ENCODE peak calls at places on chromosomes 13 and 19, in eight cellular contexts. One of them, this sample, is unnamed.

GRCh38 chr13:23777571-23777870 is 111.7 kb downstream of the MIPEP start:
- DNase-seq in HFFc6: no peak
- DNase-seq in progenitor cell of endocrine pancreas: no peak
- DNase-seq in GM10248: no peak
- DNase-seq in AG09319: no peak
- DNase-seq in fibroblast of mammary gland: no peak
- DNase-seq in GM12878: no peak
- DNase-seq in WTC11: no peak
- DNase-seq in this sample: no peak

GRCh38 chr19:18211683-18212082 is 7.8 kb upstream of the RAB3A start:
- DNase-seq in HFFc6: no peak
- DNase-seq in progenitor cell of endocrine pancreas: no peak
- DNase-seq in GM10248: no peak
- DNase-seq in AG09319: no peak
- DNase-seq in fibroblast of mammary gland: no peak
- DNase-seq in GM12878: no peak
- DNase-seq in WTC11: no peak
- DNase-seq in this sample: no peak

GRCh38 chr13:111363591-111363990 is 43.1 kb downstream of the TEX29 start:
- DNase-seq in HFFc6: no peak
- DNase-seq in progenitor cell of endocrine pancreas: no peak
- DNase-seq in GM10248: no peak
- DNase-seq in AG09319: no peak
- DNase-seq in fibroblast of mammary gland: no peak
- DNase-seq in GM12878: no peak
- DNase-seq in WTC11: no peak
- DNase-seq in this sample: no peak

GRCh38 chr19:53883231-53883661 is 1.2 kb downstream of the PRKCG start:
- DNase-seq in HFFc6: no peak
- DNase-seq in progenitor cell of endocrine pancreas: no peak
- DNase-seq in GM10248: no peak
- DNase-seq in AG09319: no peak
- DNase-seq in fibroblast of mammary gland: no peak
- DNase-seq in GM12878: no peak
- DNase-seq in WTC11: peak; percentile 53
- DNase-seq in this sample: no peak

GRCh38 chr13:112768795-112769411 is 79.1 kb downstream of the ATP11A start:
- DNase-seq in HFFc6: no peak
- DNase-seq in progenitor cell of endocrine pancreas: no peak
- DNase-seq in GM10248: no peak
- DNase-seq in AG09319: no peak
- DNase-seq in fibroblast of mammary gland: no peak
- DNase-seq in GM12878: peak; percentile 30
- DNase-seq in WTC11: no peak
- DNase-seq in this sample: peak; percentile 46

GRCh38 chr19:32287811-32288227 is 57.6 kb upstream of the ZNF507 start:
- DNase-seq in HFFc6: peak; percentile 36
- DNase-seq in progenitor cell of endocrine pancreas: peak; percentile 26
- DNase-seq in GM10248: no peak
- DNase-seq in AG09319: peak; percentile 57
- DNase-seq in fibroblast of mammary gland: peak; percentile 81
- DNase-seq in GM12878: no peak
- DNase-seq in WTC11: peak; percentile 87
- DNase-seq in this sample: no peak

GRCh38 chr19:5090780-5091575 is 122.1 kb downstream of the KDM4B start:
- DNase-seq in HFFc6: no peak
- DNase-seq in progenitor cell of endocrine pancreas: no peak
- DNase-seq in GM10248: no peak
- DNase-seq in AG09319: no peak
- DNase-seq in fibroblast of mammary gland: peak; percentile 36
- DNase-seq in GM12878: no peak
- DNase-seq in WTC11: no peak
- DNase-seq in this sample: no peak

GRCh38 chr19:46296722-46297431 is at the start of gene HIF3A:
- DNase-seq in HFFc6: no peak
- DNase-seq in progenitor cell of endocrine pancreas: peak; percentile 82
- DNase-seq in GM10248: no peak
- DNase-seq in AG09319: no peak
- DNase-seq in fibroblast of mammary gland: peak; percentile 39
- DNase-seq in GM12878: no peak
- DNase-seq in WTC11: peak; percentile 93
- DNase-seq in this sample: no peak

GRCh38 chr13:105497597-105497996 is 1037.9 kb downstream of the EFNB2 start:
- DNase-seq in HFFc6: no peak
- DNase-seq in progenitor cell of endocrine pancreas: no peak
- DNase-seq in GM10248: no peak
- DNase-seq in AG09319: no peak
- DNase-seq in fibroblast of mammary gland: no peak
- DNase-seq in GM12878: no peak
- DNase-seq in WTC11: no peak
- DNase-seq in this sample: no peak

GRCh38 chr13:19845758-19846157 is 17.7 kb downstream of the ZMYM5 start:
- DNase-seq in HFFc6: peak; percentile 97
- DNase-seq in progenitor cell of endocrine pancreas: no peak
- DNase-seq in GM10248: no peak
- DNase-seq in AG09319: peak; percentile 83
- DNase-seq in fibroblast of mammary gland: peak; percentile 99
- DNase-seq in GM12878: no peak
- DNase-seq in WTC11: no peak
- DNase-seq in this sample: no peak

GRCh38 chr19:1810439-1811160 is 1.5 kb downstream of the ATP8B3 start:
- DNase-seq in HFFc6: no peak
- DNase-seq in progenitor cell of endocrine pancreas: no peak
- DNase-seq in GM10248: no peak
- DNase-seq in AG09319: no peak
- DNase-seq in fibroblast of mammary gland: no peak
- DNase-seq in GM12878: no peak
- DNase-seq in WTC11: no peak
- DNase-seq in this sample: no peak

GRCh38 chr19:1811472-1811894 is 593 bp downstream of the ATP8B3 start:
- DNase-seq in HFFc6: peak; percentile 68
- DNase-seq in progenitor cell of endocrine pancreas: no peak
- DNase-seq in GM10248: no peak
- DNase-seq in AG09319: no peak
- DNase-seq in fibroblast of mammary gland: peak; percentile 72
- DNase-seq in GM12878: no peak
- DNase-seq in WTC11: no peak
- DNase-seq in this sample: peak; percentile 72

GRCh38 chr19:1812426-1813196 is 535 bp upstream of the ATP8B3 start:
- DNase-seq in HFFc6: peak; percentile 93
- DNase-seq in progenitor cell of endocrine pancreas: peak; percentile 77
- DNase-seq in GM10248: peak; percentile 93
- DNase-seq in AG09319: peak; percentile 88
- DNase-seq in fibroblast of mammary gland: peak; percentile 90
- DNase-seq in GM12878: peak; percentile 82
- DNase-seq in WTC11: peak; percentile 97
- DNase-seq in this sample: peak; percentile 96

GRCh38 chr19:1813197-1813836 is 1.2 kb upstream of the ATP8B3 start:
- DNase-seq in HFFc6: no peak
- DNase-seq in progenitor cell of endocrine pancreas: no peak
- DNase-seq in GM10248: no peak
- DNase-seq in AG09319: no peak
- DNase-seq in fibroblast of mammary gland: no peak
- DNase-seq in GM12878: no peak
- DNase-seq in WTC11: no peak
- DNase-seq in this sample: no peak

DNA sequence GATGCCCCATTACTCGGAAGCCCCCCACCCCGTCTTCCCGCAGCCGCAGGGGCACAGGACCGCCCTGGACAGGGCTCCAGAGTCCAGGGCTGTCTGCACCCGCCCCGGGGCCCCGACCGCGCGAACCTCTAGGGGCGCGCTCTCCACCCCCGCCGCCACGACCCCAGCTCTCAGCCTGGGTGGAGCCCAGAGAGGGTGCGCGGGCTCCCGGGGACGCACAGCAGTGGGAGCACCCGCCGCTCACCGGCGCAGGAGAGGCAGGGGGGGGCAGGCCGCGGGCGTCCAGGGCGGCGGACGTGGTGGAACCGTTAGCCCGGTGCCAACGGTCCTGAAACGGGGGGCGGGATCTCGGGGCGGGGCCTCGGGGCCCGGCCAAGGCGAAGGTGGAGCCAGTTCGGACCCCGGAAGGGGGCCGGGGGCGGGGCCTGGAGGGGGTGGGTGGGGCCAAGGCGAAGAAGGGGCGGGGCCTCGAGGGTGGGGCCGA is at the start of gene ATP8B3:
- DNase-seq in HFFc6: no peak
- DNase-seq in progenitor cell of endocrine pancreas: no peak
- DNase-seq in GM10248: peak; percentile 100
- DNase-seq in AG09319: no peak
- DNase-seq in fibroblast of mammary gland: no peak
- DNase-seq in GM12878: no peak
- DNase-seq in WTC11: no peak
- DNase-seq in this sample: no peak
- TF ChIP-seq CTCF in HFFc6: peak; percentile 66
- TF ChIP-seq CTCF in progenitor cell of endocrine pancreas: peak; percentile 31
- TF ChIP-seq CTCF in GM10248: no peak
- TF ChIP-seq CTCF in AG09319: peak; percentile 5
- TF ChIP-seq CTCF in fibroblast of mammary gland: no peak
- TF ChIP-seq CTCF in GM12878: peak; percentile 44
- TF ChIP-seq CTCF in WTC11: no peak
- TF ChIP-seq CTCF in this sample: peak; percentile 19

GRCh38 chr19:51295382-51296126 is 15.9 kb upstream of the IGLON5 start:
- DNase-seq in HFFc6: no peak
- DNase-seq in progenitor cell of endocrine pancreas: no peak
- DNase-seq in GM10248: no peak
- DNase-seq in AG09319: no peak
- DNase-seq in fibroblast of mammary gland: no peak
- DNase-seq in GM12878: no peak
- DNase-seq in WTC11: no peak
- DNase-seq in this sample: no peak

GRCh38 chr19:51297406-51297805 is 14.0 kb upstream of the IGLON5 start:
- DNase-seq in HFFc6: no peak
- DNase-seq in progenitor cell of endocrine pancreas: no peak
- DNase-seq in GM10248: no peak
- DNase-seq in AG09319: no peak
- DNase-seq in fibroblast of mammary gland: no peak
- DNase-seq in GM12878: no peak
- DNase-seq in WTC11: no peak
- DNase-seq in this sample: no peak

GRCh38 chr19:51294977-51295375 is 16.5 kb upstream of the IGLON5 start:
- DNase-seq in HFFc6: no peak
- DNase-seq in progenitor cell of endocrine pancreas: no peak
- DNase-seq in GM10248: no peak
- DNase-seq in AG09319: no peak
- DNase-seq in fibroblast of mammary gland: no peak
- DNase-seq in GM12878: no peak
- DNase-seq in WTC11: no peak
- DNase-seq in this sample: no peak

GRCh38 chr19:51294211-51294976 is 17.1 kb upstream of the IGLON5 start:
- DNase-seq in HFFc6: no peak
- DNase-seq in progenitor cell of endocrine pancreas: no peak
- DNase-seq in GM10248: no peak
- DNase-seq in AG09319: no peak
- DNase-seq in fibroblast of mammary gland: no peak
- DNase-seq in GM12878: no peak
- DNase-seq in WTC11: no peak
- DNase-seq in this sample: no peak

DNA sequence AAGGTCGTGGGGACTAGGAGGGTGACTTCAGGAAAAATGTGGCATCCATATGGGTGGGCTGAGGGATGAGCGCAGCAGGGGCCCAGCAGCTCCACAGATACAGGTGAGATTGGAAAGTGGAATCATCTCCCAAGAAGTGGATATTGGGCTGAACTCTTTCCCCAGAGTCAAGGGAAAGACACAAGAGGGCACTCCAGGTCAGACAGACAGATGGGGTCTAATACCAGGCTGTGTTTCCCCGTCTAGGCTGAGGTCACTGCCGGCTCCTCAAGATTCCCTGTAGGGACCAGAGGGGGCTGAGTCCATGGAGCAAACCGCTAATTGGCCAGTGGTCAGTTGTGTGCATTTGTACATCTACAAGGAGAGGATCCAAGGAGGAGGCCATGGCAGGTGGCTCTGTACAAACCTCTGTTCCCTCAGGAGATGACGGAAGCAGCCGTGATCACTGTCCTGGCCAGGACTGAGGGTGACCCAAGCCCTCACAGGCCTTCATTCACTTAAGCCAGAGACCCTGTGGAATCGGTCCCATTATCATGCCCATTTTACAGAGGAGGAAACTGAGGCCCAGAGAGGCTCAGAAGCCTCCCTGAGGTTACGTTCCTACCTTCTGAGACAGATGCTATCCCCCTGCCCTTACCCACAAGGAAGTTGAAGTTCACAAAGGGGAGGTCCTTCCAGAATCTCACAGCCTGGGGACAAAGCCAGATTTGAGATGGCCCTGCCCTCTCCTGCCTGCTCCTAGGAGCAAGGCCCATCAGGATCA is 14.9 kb upstream of the IGLON5 start:
- DNase-seq in HFFc6: no peak
- DNase-seq in progenitor cell of endocrine pancreas: no peak
- DNase-seq in GM10248: no peak
- DNase-seq in AG09319: no peak
- DNase-seq in fibroblast of mammary gland: no peak
- DNase-seq in GM12878: no peak
- DNase-seq in WTC11: peak; percentile 42
- DNase-seq in this sample: no peak
- TF ChIP-seq CTCF in HFFc6: no peak
- TF ChIP-seq CTCF in progenitor cell of endocrine pancreas: no peak
- TF ChIP-seq CTCF in GM10248: peak; percentile 17
- TF ChIP-seq CTCF in AG09319: no peak
- TF ChIP-seq CTCF in fibroblast of mammary gland: peak; percentile 9
- TF ChIP-seq CTCF in GM12878: no peak
- TF ChIP-seq CTCF in WTC11: no peak
- TF ChIP-seq CTCF in this sample: no peak

DNA sequence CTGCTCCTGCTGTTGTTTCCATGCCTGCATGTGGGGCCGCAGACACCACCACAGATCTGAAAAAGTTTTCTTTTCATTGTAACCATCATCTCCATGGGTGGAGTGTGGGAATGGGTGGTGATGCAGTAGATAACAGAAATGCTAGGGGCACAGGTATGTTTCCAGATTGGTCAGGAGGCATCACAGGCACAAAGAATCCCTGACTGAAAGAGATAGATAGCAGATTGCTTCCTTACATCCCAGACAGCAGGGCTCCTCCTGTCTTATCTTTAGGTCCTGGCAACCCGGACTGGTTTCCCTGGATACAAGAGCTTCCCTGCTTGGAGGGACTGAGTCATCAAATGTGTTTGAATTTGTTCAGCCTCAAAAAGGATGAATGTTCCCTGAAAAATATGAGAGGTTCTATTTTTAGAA is 1937.6 kb downstream of the PCDH9 start:
- DNase-seq in HFFc6: peak; percentile 79
- DNase-seq in progenitor cell of endocrine pancreas: no peak
- DNase-seq in GM10248: no peak
- DNase-seq in AG09319: no peak
- DNase-seq in fibroblast of mammary gland: peak; percentile 3
- DNase-seq in GM12878: no peak
- DNase-seq in WTC11: no peak
- DNase-seq in this sample: no peak
- TF ChIP-seq CTCF in HFFc6: no peak
- TF ChIP-seq CTCF in progenitor cell of endocrine pancreas: no peak
- TF ChIP-seq CTCF in GM10248: no peak
- TF ChIP-seq CTCF in AG09319: no peak
- TF ChIP-seq CTCF in fibroblast of mammary gland: no peak
- TF ChIP-seq CTCF in GM12878: no peak
- TF ChIP-seq CTCF in WTC11: no peak
- TF ChIP-seq CTCF in this sample: no peak

GRCh38 chr13:66468656-66469055 is 761.5 kb downstream of the PCDH9 start:
- DNase-seq in HFFc6: no peak
- DNase-seq in progenitor cell of endocrine pancreas: no peak
- DNase-seq in GM10248: no peak
- DNase-seq in AG09319: no peak
- DNase-seq in fibroblast of mammary gland: no peak
- DNase-seq in GM12878: no peak
- DNase-seq in WTC11: no peak
- DNase-seq in this sample: no peak

GRCh38 chr13:66469745-66470144 is 760.4 kb downstream of the PCDH9 start:
- DNase-seq in HFFc6: no peak
- DNase-seq in progenitor cell of endocrine pancreas: no peak
- DNase-seq in GM10248: no peak
- DNase-seq in AG09319: no peak
- DNase-seq in fibroblast of mammary gland: no peak
- DNase-seq in GM12878: no peak
- DNase-seq in WTC11: no peak
- DNase-seq in this sample: no peak
- TF ChIP-seq CTCF in HFFc6: no peak
- TF ChIP-seq CTCF in progenitor cell of endocrine pancreas: no peak
- TF ChIP-seq CTCF in GM10248: no peak
- TF ChIP-seq CTCF in AG09319: no peak
- TF ChIP-seq CTCF in fibroblast of mammary gland: no peak
- TF ChIP-seq CTCF in GM12878: no peak
- TF ChIP-seq CTCF in WTC11: no peak
- TF ChIP-seq CTCF in this sample: no peak

This sample was measured in CD14-positive monocyte.